ENCODE peak calls at places on chromosomes 11 and 22, in seven cellular contexts. One of them, this sample, is unnamed.

GRCh38 chr22:45112136-45112879 is 51.4 kb upstream of the NUP50 start:
- DNase-seq in M059J: peak
- DNase-seq in fibroblast of pulmonary artery: peak
- DNase-seq in HFFc6: peak
- DNase-seq in MM.1S: no peak
- DNase-seq in nephron progenitor cell: no peak
- DNase-seq in stimulated activated CD4-positive, alpha-beta T cell treated with anti-CD3 and anti-CD28 coated beads, TNF-alpha, amount 100 ng/mL, for 48 hours: no peak
- DNase-seq in this sample: no peak

GRCh38 chr11:11309906-11310305 is 43.1 kb downstream of the CSNK2A3 start:
- DNase-seq in M059J: no peak
- DNase-seq in stimulated activated CD4-positive, alpha-beta T cell treated with anti-CD3 and anti-CD28 coated beads, TNF-alpha, amount 100 ng/mL, for 48 hours: no peak
- DNase-seq in nephron progenitor cell: no peak
- DNase-seq in HFFc6: no peak
- DNase-seq in MM.1S: no peak
- DNase-seq in fibroblast of pulmonary artery: no peak
- DNase-seq in this sample: no peak

GRCh38 chr11:120522736-120523135 is 11.2 kb downstream of the GRIK4 start:
- DNase-seq in fibroblast of pulmonary artery: no peak
- DNase-seq in stimulated activated CD4-positive, alpha-beta T cell treated with anti-CD3 and anti-CD28 coated beads, TNF-alpha, amount 100 ng/mL, for 48 hours: no peak
- DNase-seq in HFFc6: no peak
- DNase-seq in MM.1S: no peak
- DNase-seq in nephron progenitor cell: no peak
- DNase-seq in M059J: no peak
- DNase-seq in this sample: no peak

GRCh38 chr11:43547900-43548381 is 132.6 kb upstream of the HSD17B12 start:
- DNase-seq in fibroblast of pulmonary artery: no peak
- DNase-seq in MM.1S: no peak
- DNase-seq in nephron progenitor cell: peak
- DNase-seq in M059J: no peak
- DNase-seq in stimulated activated CD4-positive, alpha-beta T cell treated with anti-CD3 and anti-CD28 coated beads, TNF-alpha, amount 100 ng/mL, for 48 hours: no peak
- DNase-seq in HFFc6: no peak
- DNase-seq in this sample: no peak

GRCh38 chr11:118956094-118956846 is at the start of gene UPK2:
- DNase-seq in M059J: peak
- DNase-seq in nephron progenitor cell: peak
- DNase-seq in stimulated activated CD4-positive, alpha-beta T cell treated with anti-CD3 and anti-CD28 coated beads, TNF-alpha, amount 100 ng/mL, for 48 hours: peak
- DNase-seq in fibroblast of pulmonary artery: peak
- DNase-seq in HFFc6: peak
- DNase-seq in MM.1S: peak
- DNase-seq in this sample: peak

GRCh38 chr11:66854231-66854661 is 2.6 kb upstream of the LRFN4 start:
- DNase-seq in nephron progenitor cell: no peak
- DNase-seq in fibroblast of pulmonary artery: no peak
- DNase-seq in stimulated activated CD4-positive, alpha-beta T cell treated with anti-CD3 and anti-CD28 coated beads, TNF-alpha, amount 100 ng/mL, for 48 hours: no peak
- DNase-seq in MM.1S: no peak
- DNase-seq in HFFc6: no peak
- DNase-seq in M059J: no peak
- DNase-seq in this sample: no peak

GRCh38 chr11:57249384-57250319 is 12.6 kb upstream of the APLNR start:
- DNase-seq in stimulated activated CD4-positive, alpha-beta T cell treated with anti-CD3 and anti-CD28 coated beads, TNF-alpha, amount 100 ng/mL, for 48 hours: peak
- DNase-seq in HFFc6: peak
- DNase-seq in nephron progenitor cell: peak
- DNase-seq in fibroblast of pulmonary artery: peak
- DNase-seq in M059J: peak
- DNase-seq in MM.1S: peak
- DNase-seq in this sample: peak

GRCh38 chr11:1943977-1944376 is 3.2 kb upstream of the MRPL23 start:
- DNase-seq in HFFc6: no peak
- DNase-seq in fibroblast of pulmonary artery: peak
- DNase-seq in nephron progenitor cell: peak
- DNase-seq in stimulated activated CD4-positive, alpha-beta T cell treated with anti-CD3 and anti-CD28 coated beads, TNF-alpha, amount 100 ng/mL, for 48 hours: no peak
- DNase-seq in MM.1S: no peak
- DNase-seq in M059J: peak
- DNase-seq in this sample: no peak

GRCh38 chr22:21643533-21644357 is 1.6 kb downstream of the SDF2L1 start:
- DNase-seq in HFFc6: no peak
- DNase-seq in nephron progenitor cell: no peak
- DNase-seq in M059J: no peak
- DNase-seq in fibroblast of pulmonary artery: no peak
- DNase-seq in MM.1S: no peak
- DNase-seq in stimulated activated CD4-positive, alpha-beta T cell treated with anti-CD3 and anti-CD28 coated beads, TNF-alpha, amount 100 ng/mL, for 48 hours: no peak
- DNase-seq in this sample: no peak

GRCh38 chr11:82794490-82794889 is 60.8 kb upstream of the FAM181B start:
- DNase-seq in nephron progenitor cell: no peak
- DNase-seq in HFFc6: no peak
- DNase-seq in MM.1S: no peak
- DNase-seq in stimulated activated CD4-positive, alpha-beta T cell treated with anti-CD3 and anti-CD28 coated beads, TNF-alpha, amount 100 ng/mL, for 48 hours: no peak
- DNase-seq in fibroblast of pulmonary artery: no peak
- DNase-seq in M059J: no peak
- DNase-seq in this sample: no peak

GRCh38 chr22:47123006-47123826 is 360.8 kb downstream of the TBC1D22A start:
- DNase-seq in fibroblast of pulmonary artery: no peak
- DNase-seq in stimulated activated CD4-positive, alpha-beta T cell treated with anti-CD3 and anti-CD28 coated beads, TNF-alpha, amount 100 ng/mL, for 48 hours: no peak
- DNase-seq in HFFc6: no peak
- DNase-seq in nephron progenitor cell: no peak
- DNase-seq in MM.1S: no peak
- DNase-seq in M059J: no peak
- DNase-seq in this sample: no peak

GRCh38 chr11:95483339-95483738 is 252.3 kb upstream of the SESN3 start:
- DNase-seq in fibroblast of pulmonary artery: no peak
- DNase-seq in MM.1S: no peak
- DNase-seq in M059J: no peak
- DNase-seq in HFFc6: no peak
- DNase-seq in nephron progenitor cell: no peak
- DNase-seq in stimulated activated CD4-positive, alpha-beta T cell treated with anti-CD3 and anti-CD28 coated beads, TNF-alpha, amount 100 ng/mL, for 48 hours: no peak
- DNase-seq in this sample: no peak

GRCh38 chr11:103326070-103326794 is 217.0 kb downstream of the DYNC2H1 start:
- DNase-seq in HFFc6: peak
- DNase-seq in MM.1S: peak
- DNase-seq in stimulated activated CD4-positive, alpha-beta T cell treated with anti-CD3 and anti-CD28 coated beads, TNF-alpha, amount 100 ng/mL, for 48 hours: peak
- DNase-seq in fibroblast of pulmonary artery: peak
- DNase-seq in M059J: peak
- DNase-seq in nephron progenitor cell: peak
- DNase-seq in this sample: peak

GRCh38 chr22:30235687-30236170 is 10.8 kb downstream of the LIF start:
- DNase-seq in HFFc6: peak
- DNase-seq in MM.1S: no peak
- DNase-seq in fibroblast of pulmonary artery: peak
- DNase-seq in M059J: peak
- DNase-seq in stimulated activated CD4-positive, alpha-beta T cell treated with anti-CD3 and anti-CD28 coated beads, TNF-alpha, amount 100 ng/mL, for 48 hours: no peak
- DNase-seq in nephron progenitor cell: no peak
- DNase-seq in this sample: no peak

GRCh38 chr22:50222508-50222907 is 21.7 kb downstream of the SELENOO start:
- DNase-seq in HFFc6: no peak
- DNase-seq in nephron progenitor cell: no peak
- DNase-seq in stimulated activated CD4-positive, alpha-beta T cell treated with anti-CD3 and anti-CD28 coated beads, TNF-alpha, amount 100 ng/mL, for 48 hours: no peak
- DNase-seq in fibroblast of pulmonary artery: no peak
- DNase-seq in M059J: no peak
- DNase-seq in MM.1S: no peak
- DNase-seq in this sample: no peak

GRCh38 chr11:64100782-64101358 is 65.0 kb downstream of the MACROD1 start:
- DNase-seq in stimulated activated CD4-positive, alpha-beta T cell treated with anti-CD3 and anti-CD28 coated beads, TNF-alpha, amount 100 ng/mL, for 48 hours: no peak
- DNase-seq in fibroblast of pulmonary artery: no peak
- DNase-seq in MM.1S: no peak
- DNase-seq in HFFc6: no peak
- DNase-seq in M059J: no peak
- DNase-seq in nephron progenitor cell: no peak
- DNase-seq in this sample: no peak

GRCh38 chr11:118113031-118113430 is 26.3 kb upstream of the SMIM35 start:
- DNase-seq in fibroblast of pulmonary artery: no peak
- DNase-seq in stimulated activated CD4-positive, alpha-beta T cell treated with anti-CD3 and anti-CD28 coated beads, TNF-alpha, amount 100 ng/mL, for 48 hours: no peak
- DNase-seq in nephron progenitor cell: no peak
- DNase-seq in MM.1S: no peak
- DNase-seq in HFFc6: no peak
- DNase-seq in M059J: no peak
- DNase-seq in this sample: no peak